ENCODE peak calls at places on chromosomes 7 and 10, in four cellular contexts. One of them, this sample, is unnamed.

GRCh38 chr10:76640765-76641164 is 996.8 kb downstream of the KCNMA1 start:
- DNase-seq in T-helper 1 cell: no peak
- DNase-seq in CD8-positive, alpha-beta memory T cell: no peak
- DNase-seq in bronchial epithelial cell: no peak
- DNase-seq in this sample: no peak

GRCh38 chr10:1362589-1363465 is 306.6 kb downstream of the WDR37 start:
- DNase-seq in T-helper 1 cell: no peak
- DNase-seq in CD8-positive, alpha-beta memory T cell: no peak
- DNase-seq in bronchial epithelial cell: no peak
- DNase-seq in this sample: no peak

GRCh38 chr10:125081931-125082330 is 78.4 kb downstream of the CTBP2 start:
- DNase-seq in T-helper 1 cell: no peak
- DNase-seq in CD8-positive, alpha-beta memory T cell: no peak
- DNase-seq in bronchial epithelial cell: no peak
- DNase-seq in this sample: peak; percentile 37

GRCh38 chr7:103626776-103627175 is 180.8 kb upstream of the SLC26A5 start:
- DNase-seq in T-helper 1 cell: no peak
- DNase-seq in CD8-positive, alpha-beta memory T cell: no peak
- DNase-seq in bronchial epithelial cell: no peak
- DNase-seq in this sample: no peak

GRCh38 chr10:90968448-90969086 is 47.7 kb upstream of the ANKRD1 start:
- DNase-seq in T-helper 1 cell: no peak
- DNase-seq in CD8-positive, alpha-beta memory T cell: no peak
- DNase-seq in bronchial epithelial cell: no peak
- DNase-seq in this sample: no peak

GRCh38 chr10:971613-972012 is 16.6 kb upstream of the GTPBP4 start:
- DNase-seq in T-helper 1 cell: no peak
- DNase-seq in CD8-positive, alpha-beta memory T cell: no peak
- DNase-seq in bronchial epithelial cell: no peak
- DNase-seq in this sample: no peak

GRCh38 chr7:101816499-101817030 is 861 bp upstream of the CUX1 start:
- DNase-seq in T-helper 1 cell: no peak
- DNase-seq in CD8-positive, alpha-beta memory T cell: peak; percentile 18
- DNase-seq in bronchial epithelial cell: no peak
- DNase-seq in this sample: no peak

GRCh38 chr7:76292206-76292573 is 10.3 kb upstream of the HSPB1 start:
- DNase-seq in T-helper 1 cell: no peak
- DNase-seq in CD8-positive, alpha-beta memory T cell: no peak
- DNase-seq in bronchial epithelial cell: no peak
- DNase-seq in this sample: no peak

GRCh38 chr10:91909178-91909677 is at the start of gene FGFBP3:
- DNase-seq in T-helper 1 cell: no peak
- DNase-seq in CD8-positive, alpha-beta memory T cell: peak; percentile 21
- DNase-seq in bronchial epithelial cell: peak; percentile 21
- DNase-seq in this sample: no peak

GRCh38 chr7:82343-83155 is 109.8 kb upstream of the FAM20C start:
- DNase-seq in T-helper 1 cell: no peak
- DNase-seq in CD8-positive, alpha-beta memory T cell: no peak
- DNase-seq in bronchial epithelial cell: no peak
- DNase-seq in this sample: no peak

GRCh38 chr7:74479066-74479781 is 25.5 kb downstream of the GTF2IRD1 start:
- DNase-seq in T-helper 1 cell: no peak
- DNase-seq in CD8-positive, alpha-beta memory T cell: no peak
- DNase-seq in bronchial epithelial cell: peak; percentile 27
- DNase-seq in this sample: no peak

GRCh38 chr7:13467111-13467547 is 522.3 kb downstream of the ETV1 start:
- DNase-seq in T-helper 1 cell: no peak
- DNase-seq in CD8-positive, alpha-beta memory T cell: no peak
- DNase-seq in bronchial epithelial cell: no peak
- DNase-seq in this sample: no peak

GRCh38 chr10:125203186-125203800 is 42.9 kb upstream of the CTBP2 start:
- DNase-seq in T-helper 1 cell: no peak
- DNase-seq in CD8-positive, alpha-beta memory T cell: no peak
- DNase-seq in bronchial epithelial cell: no peak
- DNase-seq in this sample: no peak

GRCh38 chr7:102874166-102874829 is 38.5 kb upstream of the LRRC17 start:
- DNase-seq in T-helper 1 cell: no peak
- DNase-seq in CD8-positive, alpha-beta memory T cell: no peak
- DNase-seq in bronchial epithelial cell: peak; percentile 91
- DNase-seq in this sample: no peak

GRCh38 chr10:122344741-122345258 is 29.7 kb upstream of the PLEKHA1 start:
- DNase-seq in T-helper 1 cell: no peak
- DNase-seq in CD8-positive, alpha-beta memory T cell: no peak
- DNase-seq in bronchial epithelial cell: no peak
- DNase-seq in this sample: no peak

GRCh38 chr7:39911167-39911566 is 38.9 kb upstream of the CDK13 start:
- DNase-seq in T-helper 1 cell: no peak
- DNase-seq in CD8-positive, alpha-beta memory T cell: no peak
- DNase-seq in bronchial epithelial cell: no peak
- DNase-seq in this sample: no peak

GRCh38 chr10:131928248-131929095 is 27.7 kb downstream of the PPP2R2D start:
- DNase-seq in T-helper 1 cell: no peak
- DNase-seq in CD8-positive, alpha-beta memory T cell: peak; percentile 43
- DNase-seq in bronchial epithelial cell: no peak
- DNase-seq in this sample: no peak